ENCODE peak calls at places on chromosome 3, in five cellular contexts. One of them, this sample, is unnamed.

GRCh38 chr3:157148123-157148889 is 11.6 kb downstream of the CCNL1 start:
- DNase-seq in CD8-positive, alpha-beta T cell: no peak
- DNase-seq in heart left ventricle: no peak
- DNase-seq in tibial nerve: no peak
- DNase-seq in RWPE2: no peak
- DNase-seq in this sample: no peak

GRCh38 chr3:47652142-47652541 is 73.5 kb upstream of the CSPG5 start:
- DNase-seq in CD8-positive, alpha-beta T cell: no peak
- DNase-seq in heart left ventricle: no peak
- DNase-seq in tibial nerve: no peak
- DNase-seq in RWPE2: no peak
- DNase-seq in this sample: no peak

GRCh38 chr3:38348903-38349302 is 2.3 kb downstream of the XYLB start:
- DNase-seq in CD8-positive, alpha-beta T cell: no peak
- DNase-seq in heart left ventricle: no peak
- DNase-seq in tibial nerve: no peak
- DNase-seq in RWPE2: no peak
- DNase-seq in this sample: no peak

GRCh38 chr3:31610700-31611275 is 78.1 kb downstream of the STT3B start:
- DNase-seq in CD8-positive, alpha-beta T cell: no peak
- DNase-seq in heart left ventricle: no peak
- DNase-seq in tibial nerve: no peak
- DNase-seq in RWPE2: no peak
- DNase-seq in this sample: no peak

GRCh38 chr3:124395584-124396340 is 334.5 kb upstream of the UMPS start:
- DNase-seq in CD8-positive, alpha-beta T cell: no peak
- DNase-seq in heart left ventricle: peak; percentile 80
- DNase-seq in tibial nerve: no peak
- DNase-seq in RWPE2: no peak
- DNase-seq in this sample: no peak

GRCh38 chr3:67296039-67296892 is 298.2 kb downstream of the KBTBD8 start:
- DNase-seq in CD8-positive, alpha-beta T cell: no peak
- DNase-seq in heart left ventricle: no peak
- DNase-seq in tibial nerve: no peak
- DNase-seq in RWPE2: no peak
- DNase-seq in this sample: no peak

GRCh38 chr3:14369675-14370669 is 32.4 kb upstream of the SLC6A6 start:
- DNase-seq in CD8-positive, alpha-beta T cell: no peak
- DNase-seq in heart left ventricle: no peak
- DNase-seq in tibial nerve: no peak
- DNase-seq in RWPE2: no peak
- DNase-seq in this sample: no peak

GRCh38 chr3:94036909-94037507 is 8.6 kb upstream of the STX19 start:
- DNase-seq in CD8-positive, alpha-beta T cell: no peak
- DNase-seq in heart left ventricle: no peak
- DNase-seq in tibial nerve: no peak
- DNase-seq in RWPE2: no peak
- DNase-seq in this sample: peak; percentile 6

GRCh38 chr3:131619821-131620220 is 117.0 kb upstream of the MRPL3 start:
- DNase-seq in CD8-positive, alpha-beta T cell: no peak
- DNase-seq in heart left ventricle: no peak
- DNase-seq in tibial nerve: no peak
- DNase-seq in RWPE2: no peak
- DNase-seq in this sample: no peak

GRCh38 chr3:153621988-153622387 is 460.0 kb downstream of the RAP2B start:
- DNase-seq in CD8-positive, alpha-beta T cell: no peak
- DNase-seq in heart left ventricle: no peak
- DNase-seq in tibial nerve: no peak
- DNase-seq in RWPE2: no peak
- DNase-seq in this sample: no peak

GRCh38 chr3:58899159-58899952 is 150.5 kb downstream of the CFAP20DC start:
- DNase-seq in CD8-positive, alpha-beta T cell: no peak
- DNase-seq in heart left ventricle: peak; percentile 80
- DNase-seq in tibial nerve: no peak
- DNase-seq in RWPE2: no peak
- DNase-seq in this sample: no peak

GRCh38 chr3:157063926-157064325 is 96.0 kb downstream of the CCNL1 start:
- DNase-seq in CD8-positive, alpha-beta T cell: no peak
- DNase-seq in heart left ventricle: no peak
- DNase-seq in tibial nerve: no peak
- DNase-seq in RWPE2: no peak
- DNase-seq in this sample: no peak

GRCh38 chr3:98326036-98326435 is 27.6 kb upstream of the OR5K4 start:
- DNase-seq in CD8-positive, alpha-beta T cell: no peak
- DNase-seq in heart left ventricle: no peak
- DNase-seq in tibial nerve: no peak
- DNase-seq in RWPE2: no peak
- DNase-seq in this sample: no peak

GRCh38 chr3:30221622-30222021 is 384.8 kb upstream of the TGFBR2 start:
- DNase-seq in CD8-positive, alpha-beta T cell: no peak
- DNase-seq in heart left ventricle: no peak
- DNase-seq in tibial nerve: no peak
- DNase-seq in RWPE2: no peak
- DNase-seq in this sample: no peak

GRCh38 chr3:159814161-159814560 is 174.5 kb upstream of the IL12A start:
- DNase-seq in CD8-positive, alpha-beta T cell: no peak
- DNase-seq in heart left ventricle: no peak
- DNase-seq in tibial nerve: no peak
- DNase-seq in RWPE2: peak; percentile 61
- DNase-seq in this sample: no peak

GRCh38 chr3:127546970-127547733 is 43.4 kb downstream of the TPRA1 start:
- DNase-seq in CD8-positive, alpha-beta T cell: no peak
- DNase-seq in heart left ventricle: peak; percentile 54
- DNase-seq in tibial nerve: no peak
- DNase-seq in RWPE2: no peak
- DNase-seq in this sample: no peak

GRCh38 chr3:108006077-108006675 is 84.7 kb downstream of the CD47 start:
- DNase-seq in CD8-positive, alpha-beta T cell: no peak
- DNase-seq in heart left ventricle: peak; percentile 42
- DNase-seq in tibial nerve: no peak
- DNase-seq in RWPE2: peak; percentile 86
- DNase-seq in this sample: peak; percentile 67

GRCh38 chr3:171753665-171754408 is 56.4 kb downstream of the PLD1 start:
- DNase-seq in CD8-positive, alpha-beta T cell: no peak
- DNase-seq in heart left ventricle: no peak
- DNase-seq in tibial nerve: no peak
- DNase-seq in RWPE2: no peak
- DNase-seq in this sample: peak; percentile 86

GRCh38 chr3:183106635-183107034 is 7.3 kb upstream of the MCCC1 start:
- DNase-seq in CD8-positive, alpha-beta T cell: no peak
- DNase-seq in heart left ventricle: no peak
- DNase-seq in tibial nerve: no peak
- DNase-seq in RWPE2: no peak
- DNase-seq in this sample: no peak

GRCh38 chr3:73413619-73414018 is 211.1 kb downstream of the PDZRN3 start:
- DNase-seq in CD8-positive, alpha-beta T cell: no peak
- DNase-seq in heart left ventricle: no peak
- DNase-seq in tibial nerve: no peak
- DNase-seq in RWPE2: no peak
- DNase-seq in this sample: no peak

GRCh38 chr3:49339593-49339946 is 283 bp downstream of the USP4 start:
- DNase-seq in CD8-positive, alpha-beta T cell: peak; percentile 31
- DNase-seq in heart left ventricle: peak; percentile 40
- DNase-seq in tibial nerve: no peak
- DNase-seq in RWPE2: no peak
- DNase-seq in this sample: no peak

GRCh38 chr3:100140976-100141375 is 26.7 kb upstream of the FILIP1L start:
- DNase-seq in CD8-positive, alpha-beta T cell: no peak
- DNase-seq in heart left ventricle: no peak
- DNase-seq in tibial nerve: no peak
- DNase-seq in RWPE2: no peak
- DNase-seq in this sample: no peak

GRCh38 chr3:118970819-118971218 is 63.8 kb downstream of the IGSF11 start:
- DNase-seq in CD8-positive, alpha-beta T cell: no peak
- DNase-seq in heart left ventricle: peak; percentile 59
- DNase-seq in tibial nerve: no peak
- DNase-seq in RWPE2: no peak
- DNase-seq in this sample: no peak

GRCh38 chr3:14352002-14352627 is 50.3 kb upstream of the SLC6A6 start:
- DNase-seq in CD8-positive, alpha-beta T cell: no peak
- DNase-seq in heart left ventricle: no peak
- DNase-seq in tibial nerve: no peak
- DNase-seq in RWPE2: no peak
- DNase-seq in this sample: no peak

GRCh38 chr3:10357592-10358308 is 36.8 kb upstream of the SEC13 start:
- DNase-seq in CD8-positive, alpha-beta T cell: no peak
- DNase-seq in heart left ventricle: peak; percentile 68
- DNase-seq in tibial nerve: no peak
- DNase-seq in RWPE2: no peak
- DNase-seq in this sample: peak; percentile 27

GRCh38 chr3:60086811-60087210 is 1037.0 kb upstream of the CFAP20DC start:
- DNase-seq in CD8-positive, alpha-beta T cell: no peak
- DNase-seq in heart left ventricle: no peak
- DNase-seq in tibial nerve: no peak
- DNase-seq in RWPE2: no peak
- DNase-seq in this sample: no peak

GRCh38 chr3:71304684-71305083 is 278.8 kb downstream of the FOXP1 start:
- DNase-seq in CD8-positive, alpha-beta T cell: peak; percentile 44
- DNase-seq in heart left ventricle: no peak
- DNase-seq in tibial nerve: no peak
- DNase-seq in RWPE2: no peak
- DNase-seq in this sample: no peak

GRCh38 chr3:70832035-70832795 is 519.8 kb upstream of the MDFIC2 start:
- DNase-seq in CD8-positive, alpha-beta T cell: no peak
- DNase-seq in heart left ventricle: peak; percentile 62
- DNase-seq in tibial nerve: no peak
- DNase-seq in RWPE2: no peak
- DNase-seq in this sample: no peak

GRCh38 chr3:171810278-171811058 is at the start of gene PLD1:
- DNase-seq in CD8-positive, alpha-beta T cell: no peak
- DNase-seq in heart left ventricle: peak; percentile 89
- DNase-seq in tibial nerve: peak; percentile 59
- DNase-seq in RWPE2: peak; percentile 89
- DNase-seq in this sample: no peak

GRCh38 chr3:171261487-171261886 is 198.7 kb downstream of the TNIK start:
- DNase-seq in CD8-positive, alpha-beta T cell: no peak
- DNase-seq in heart left ventricle: no peak
- DNase-seq in tibial nerve: no peak
- DNase-seq in RWPE2: no peak
- DNase-seq in this sample: peak; percentile 37

GRCh38 chr3:33826688-33827087 is 28.3 kb downstream of the PDCD6IP start:
- DNase-seq in CD8-positive, alpha-beta T cell: no peak
- DNase-seq in heart left ventricle: no peak
- DNase-seq in tibial nerve: no peak
- DNase-seq in RWPE2: no peak
- DNase-seq in this sample: no peak

GRCh38 chr3:149010504-149010951 is 19.2 kb downstream of the GYG1 start:
- DNase-seq in CD8-positive, alpha-beta T cell: no peak
- DNase-seq in heart left ventricle: no peak
- DNase-seq in tibial nerve: no peak
- DNase-seq in RWPE2: no peak
- DNase-seq in this sample: no peak

DNA sequence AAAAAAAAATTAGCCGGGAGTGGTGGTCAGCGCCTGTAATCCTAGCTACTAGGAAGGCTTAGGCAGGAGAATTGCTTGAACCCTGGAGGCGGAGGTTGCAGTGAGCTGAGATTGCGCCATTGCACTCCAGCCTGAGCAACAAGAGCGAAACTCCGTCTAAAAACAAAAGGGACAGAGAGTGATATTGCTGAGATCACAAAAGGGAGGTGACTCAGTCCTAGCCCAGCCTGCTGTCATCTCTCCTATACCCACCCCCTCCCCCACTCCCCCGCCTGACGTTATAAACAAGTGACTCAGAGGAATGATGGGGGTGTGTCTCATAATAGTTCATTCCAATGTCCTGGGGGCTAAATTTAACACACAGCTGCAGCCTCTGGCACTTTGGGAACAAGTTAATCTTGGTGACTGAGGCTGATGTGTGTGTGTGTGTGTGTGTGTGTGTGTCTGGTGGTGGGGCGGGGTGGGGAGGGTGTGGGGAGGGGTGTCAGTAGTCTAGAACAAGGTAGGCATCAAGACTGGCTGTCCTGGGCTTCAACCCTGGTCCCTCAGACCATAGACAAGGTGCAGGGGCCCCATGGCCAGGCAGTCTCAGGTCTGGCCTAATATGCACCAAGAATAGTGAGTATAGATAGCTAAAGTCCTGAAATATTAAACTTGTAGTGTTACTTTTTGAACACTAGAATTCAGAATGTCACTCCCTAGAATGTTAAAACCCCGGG is 1.3 kb upstream of the KLHL40 start:
- DNase-seq in CD8-positive, alpha-beta T cell: no peak
- DNase-seq in heart left ventricle: peak; percentile 88
- DNase-seq in tibial nerve: peak; percentile 45
- DNase-seq in RWPE2: peak; percentile 88
- DNase-seq in this sample: peak; percentile 95
- H3K27ac ChIP-seq in CD8-positive, alpha-beta T cell: no peak overlapping the region
- H3K27ac ChIP-seq in heart left ventricle: peak overlapping the region; percentile 91
- H3K27ac ChIP-seq in tibial nerve: peak overlapping the region; percentile 83
- H3K27ac ChIP-seq in RWPE2: no peak overlapping the region
- H3K27ac ChIP-seq in this sample: peak overlapping the region; percentile 20

DNA sequence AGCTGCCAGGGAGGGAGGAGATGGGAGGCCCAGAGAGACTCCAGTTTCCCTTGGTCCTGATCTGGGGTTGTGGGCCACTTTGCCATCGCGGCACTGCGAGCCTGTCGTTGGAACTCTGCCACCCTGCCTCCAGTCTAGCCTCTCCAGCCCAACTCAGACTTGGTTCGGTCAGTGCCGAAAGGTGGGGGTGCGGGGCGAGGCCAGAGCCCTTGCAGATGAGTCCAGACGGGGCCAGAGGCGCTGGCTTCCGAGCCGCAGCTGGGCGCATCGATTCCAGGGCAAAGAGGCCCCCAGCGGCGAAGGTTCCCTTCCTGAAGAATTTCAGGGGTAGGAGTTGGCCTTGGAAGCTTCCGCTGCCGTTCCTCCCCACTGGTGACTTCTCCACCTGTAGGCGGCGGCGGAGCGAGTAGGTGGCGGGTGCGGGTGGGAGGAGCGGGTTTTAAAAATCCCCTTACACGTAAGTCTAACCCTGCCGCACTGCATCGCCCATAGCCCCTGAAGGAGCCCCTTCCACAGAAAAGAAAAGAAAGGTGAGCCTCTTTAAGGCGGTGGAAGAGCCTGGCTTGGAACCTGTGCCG is 5.1 kb downstream of the WNT5A start:
- DNase-seq in CD8-positive, alpha-beta T cell: no peak
- DNase-seq in heart left ventricle: no peak
- DNase-seq in tibial nerve: no peak
- DNase-seq in RWPE2: no peak
- DNase-seq in this sample: no peak
- H3K27ac ChIP-seq in CD8-positive, alpha-beta T cell: no peak overlapping the region
- H3K27ac ChIP-seq in heart left ventricle: no peak overlapping the region
- H3K27ac ChIP-seq in tibial nerve: no peak overlapping the region
- H3K27ac ChIP-seq in RWPE2: no peak overlapping the region
- H3K27ac ChIP-seq in this sample: no peak overlapping the region

GRCh38 chr3:162764672-162765071 is 1268.1 kb downstream of the OTOL1 start:
- DNase-seq in CD8-positive, alpha-beta T cell: no peak
- DNase-seq in heart left ventricle: no peak
- DNase-seq in tibial nerve: no peak
- DNase-seq in RWPE2: no peak
- DNase-seq in this sample: no peak
- H3K27ac ChIP-seq in CD8-positive, alpha-beta T cell: no peak overlapping the region
- H3K27ac ChIP-seq in heart left ventricle: no peak overlapping the region
- H3K27ac ChIP-seq in tibial nerve: no peak overlapping the region
- H3K27ac ChIP-seq in RWPE2: no peak overlapping the region
- H3K27ac ChIP-seq in this sample: no peak overlapping the region

GRCh38 chr3:146554168-146554760 is 9.9 kb upstream of the PLSCR1 start:
- DNase-seq in CD8-positive, alpha-beta T cell: no peak
- DNase-seq in heart left ventricle: no peak
- DNase-seq in tibial nerve: no peak
- DNase-seq in RWPE2: no peak
- DNase-seq in this sample: no peak
- H3K27ac ChIP-seq in CD8-positive, alpha-beta T cell: no peak overlapping the region
- H3K27ac ChIP-seq in heart left ventricle: no peak overlapping the region
- H3K27ac ChIP-seq in tibial nerve: no peak overlapping the region
- H3K27ac ChIP-seq in RWPE2: no peak overlapping the region
- H3K27ac ChIP-seq in this sample: no peak overlapping the region